ENCODE peak calls at places on chromosome 17, in seven cellular contexts. X, V, H, Y, G, F and O are unnamed samples.

GRCh38 chr17:44623070-44623725 is 33.1 kb upstream of the MEIOC start:
- DNase-seq in X (no peak), V (no peak), H (peak; percentile 76), Y (no peak), G (no peak), F (no peak), O (no peak)

GRCh38 chr17:65568918-65569317 is 7.5 kb upstream of the AXIN2 start:
- DNase-seq in X (no peak), V (no peak), H (no peak), Y (no peak), G (no peak), F (no peak), O (no peak)

GRCh38 chr17:38925263-38925995 is at the start of gene LASP1NB:
- DNase-seq in X (peak; percentile 89), V (peak; percentile 70), H (peak; percentile 77), Y (no peak), G (no peak), F (peak; percentile 76), O (no peak)

GRCh38 chr17:71145486-71145885 is 975.3 kb upstream of the SOX9 start:
- DNase-seq in X (no peak), V (no peak), H (no peak), Y (no peak), G (no peak), F (no peak), O (no peak)

GRCh38 chr17:76867578-76868175 is 527 bp upstream of the MGAT5B start:
- DNase-seq in X (peak; percentile 81), V (peak; percentile 60), H (peak; percentile 90), Y (peak; percentile 65), G (peak; percentile 46), F (no peak), O (no peak)

GRCh38 chr17:56808503-56808902 is 25.2 kb downstream of the C17orf67 start:
- DNase-seq in X (no peak), V (no peak), H (no peak), Y (no peak), G (no peak), F (no peak), O (no peak)

GRCh38 chr17:81322271-81323082 is 27.4 kb upstream of the SLC38A10 start:
- DNase-seq in X (no peak), V (no peak), H (peak; percentile 54), Y (no peak), G (no peak), F (peak; percentile 71), O (no peak)

GRCh38 chr17:35238817-35239216 is 4.1 kb upstream of the SLFN5 start:
- DNase-seq in X (no peak), V (peak; percentile 78), H (no peak), Y (peak; percentile 26), G (no peak), F (no peak), O (no peak)

GRCh38 chr17:79966681-79967080 is 69.0 kb downstream of the TBC1D16 start:
- DNase-seq in X (no peak), V (no peak), H (no peak), Y (no peak), G (no peak), F (no peak), O (no peak)

GRCh38 chr17:11209906-11210305 is 31.1 kb upstream of the SHISA6 start:
- DNase-seq in X (no peak), V (no peak), H (no peak), Y (no peak), G (no peak), F (no peak), O (no peak)

GRCh38 chr17:11204991-11205390 is 36.0 kb upstream of the SHISA6 start:
- DNase-seq in X (no peak), V (no peak), H (no peak), Y (no peak), G (no peak), F (no peak), O (no peak)

GRCh38 chr17:11205656-11206055 is 35.4 kb upstream of the SHISA6 start:
- DNase-seq in X (no peak), V (no peak), H (no peak), Y (no peak), G (no peak), F (no peak), O (no peak)
- H3K18ac ChIP-seq in X (no peak overlapping the region), V (no peak overlapping the region), H (no peak overlapping the region), Y (no peak overlapping the region), G (no peak overlapping the region), F (no peak overlapping the region), O (no peak overlapping the region)

DNA sequence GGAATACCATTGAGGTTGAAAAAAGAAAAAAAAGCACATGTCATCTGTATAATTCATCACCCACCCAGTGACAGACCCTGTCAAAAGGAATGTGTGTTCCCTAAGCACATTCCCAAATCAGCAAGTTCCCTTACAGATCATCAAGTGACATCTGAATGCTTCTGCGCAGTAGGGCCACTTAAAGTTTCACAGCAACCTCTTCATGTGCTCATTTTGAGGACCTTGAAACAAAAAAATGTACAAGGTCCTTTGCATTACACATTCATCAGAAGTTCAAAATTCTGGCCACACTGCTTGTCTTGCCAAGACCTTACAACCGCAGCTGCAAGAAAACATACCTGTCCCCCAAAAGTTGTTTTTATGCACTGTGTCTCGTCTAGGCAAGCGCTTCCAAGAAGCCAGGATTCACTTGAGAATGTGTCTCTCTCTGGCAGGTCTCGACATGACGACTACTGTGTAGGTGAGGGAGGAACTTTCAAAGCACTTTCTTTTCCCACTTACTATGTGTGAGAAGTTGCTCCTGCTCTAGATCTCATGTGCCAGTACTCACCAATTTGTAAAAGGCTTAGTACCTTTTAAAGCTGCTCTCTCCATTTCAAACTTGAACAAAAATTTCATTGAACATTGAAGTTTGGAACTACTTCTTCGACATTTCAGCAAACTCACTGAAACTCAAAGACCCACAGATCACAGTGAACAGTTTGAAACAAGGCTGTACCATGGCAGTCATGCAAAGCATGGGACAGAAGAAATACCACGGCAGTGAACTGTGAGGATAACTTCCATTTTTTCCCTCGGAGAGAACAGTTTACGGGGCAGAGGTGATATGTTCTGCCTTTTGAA is 4.3 kb upstream of the POLG2 start:
- DNase-seq in X (no peak), V (no peak), H (no peak), Y (no peak), G (no peak), F (no peak), O (no peak)
- H2BK5ac ChIP-seq in X (no peak overlapping the region), V (no peak overlapping the region), H (no peak overlapping the region), Y (no peak overlapping the region), G (no peak overlapping the region), F (no peak overlapping the region), O (no peak overlapping the region)

GRCh38 chr17:15133143-15133542 is 132.0 kb downstream of the PMP22 start:
- DNase-seq in X (no peak), V (no peak), H (no peak), Y (no peak), G (no peak), F (no peak), O (no peak)
- H3K18ac ChIP-seq in X (no peak overlapping the region), V (no peak overlapping the region), H (no peak overlapping the region), Y (no peak overlapping the region), G (no peak overlapping the region), F (no peak overlapping the region), O (no peak overlapping the region)

DNA sequence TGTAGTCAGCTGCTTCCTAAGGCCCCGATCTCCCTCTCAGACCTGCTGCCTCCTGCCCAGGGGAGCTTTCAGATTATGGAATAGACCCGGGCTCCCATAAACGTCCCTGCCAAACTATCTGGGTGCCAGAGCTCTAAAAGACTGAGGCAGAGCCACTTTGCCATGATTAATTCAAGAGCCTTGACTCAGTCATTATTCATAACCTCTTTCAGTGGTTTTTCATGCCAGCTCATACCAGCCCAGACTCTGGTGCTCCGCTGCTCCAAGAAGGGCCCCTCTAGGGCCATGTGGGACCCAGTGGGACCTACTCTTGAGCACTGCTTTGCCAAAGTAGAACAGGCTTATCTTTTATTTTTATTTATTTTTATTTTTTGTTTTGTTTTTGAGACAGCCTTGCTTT is 23.9 kb downstream of the DNAI2 start:
- DNase-seq in X (no peak), V (no peak), H (no peak), Y (no peak), G (no peak), F (no peak), O (no peak)
- H2BK5ac ChIP-seq in X (no peak overlapping the region), V (no peak overlapping the region), H (no peak overlapping the region), Y (no peak overlapping the region), G (no peak overlapping the region), F (no peak overlapping the region), O (no peak overlapping the region)

GRCh38 chr17:61015966-61016365 is 338.3 kb downstream of the BCAS3 start:
- DNase-seq in X (no peak), V (no peak), H (no peak), Y (no peak), G (no peak), F (no peak), O (no peak)
- H3K18ac ChIP-seq in X (no peak overlapping the region), V (no peak overlapping the region), H (no peak overlapping the region), Y (no peak overlapping the region), G (no peak overlapping the region), F (no peak overlapping the region), O (no peak overlapping the region)

GRCh38 chr17:28788100-28788499 is 44.3 kb downstream of the TRAF4 start:
- DNase-seq in X (no peak), V (no peak), H (no peak), Y (no peak), G (no peak), F (no peak), O (no peak)

GRCh38 chr17:28777178-28777577 is 33.4 kb downstream of the TRAF4 start:
- DNase-seq in X (no peak), V (no peak), H (no peak), Y (no peak), G (no peak), F (no peak), O (no peak)

GRCh38 chr17:28783161-28783560 is 39.4 kb downstream of the TRAF4 start:
- DNase-seq in X (no peak), V (no peak), H (no peak), Y (no peak), G (no peak), F (no peak), O (no peak)
- H2BK5ac ChIP-seq in X (no peak overlapping the region), V (no peak overlapping the region), H (no peak overlapping the region), Y (no peak overlapping the region), G (no peak overlapping the region), F (no peak overlapping the region), O (no peak overlapping the region)